ENCODE peak calls at places on chromosomes 12 and 14, in six cellular contexts. One of them, this sample, is unnamed.

GRCh38 chr12:93773122-93773871 is 96.1 kb downstream of the CRADD start:
- DNase-seq in heart left ventricle: no peak
- DNase-seq in RWPE1: no peak
- DNase-seq in tibial artery: no peak
- DNase-seq in right cardiac atrium: no peak
- DNase-seq in cardiac muscle cell: no peak
- DNase-seq in this sample: no peak

GRCh38 chr12:6230321-6231110 is 30.3 kb downstream of the CD9 start:
- DNase-seq in heart left ventricle: peak; percentile 66
- DNase-seq in RWPE1: no peak
- DNase-seq in tibial artery: peak; percentile 83
- DNase-seq in right cardiac atrium: peak; percentile 70
- DNase-seq in cardiac muscle cell: no peak
- DNase-seq in this sample: no peak

GRCh38 chr12:109722022-109722752 is 8.6 kb downstream of the FAM222A start:
- DNase-seq in heart left ventricle: no peak
- DNase-seq in RWPE1: no peak
- DNase-seq in tibial artery: no peak
- DNase-seq in right cardiac atrium: no peak
- DNase-seq in cardiac muscle cell: peak; percentile 54
- DNase-seq in this sample: no peak

GRCh38 chr14:105294142-105294597 is 6.6 kb downstream of the BRF1 start:
- DNase-seq in heart left ventricle: peak; percentile 83
- DNase-seq in RWPE1: no peak
- DNase-seq in tibial artery: no peak
- DNase-seq in right cardiac atrium: peak; percentile 68
- DNase-seq in cardiac muscle cell: no peak
- DNase-seq in this sample: no peak

GRCh38 chr14:77763316-77763715 is 2.4 kb upstream of the SNW1 start:
- DNase-seq in heart left ventricle: no peak
- DNase-seq in RWPE1: no peak
- DNase-seq in tibial artery: no peak
- DNase-seq in right cardiac atrium: no peak
- DNase-seq in cardiac muscle cell: no peak
- DNase-seq in this sample: no peak

GRCh38 chr12:29460082-29460481 is 37.4 kb downstream of the OVCH1 start:
- DNase-seq in heart left ventricle: no peak
- DNase-seq in RWPE1: no peak
- DNase-seq in tibial artery: no peak
- DNase-seq in right cardiac atrium: no peak
- DNase-seq in cardiac muscle cell: no peak
- DNase-seq in this sample: no peak

GRCh38 chr14:71358209-71358931 is 451.1 kb downstream of the PCNX1 start:
- DNase-seq in heart left ventricle: no peak
- DNase-seq in RWPE1: no peak
- DNase-seq in tibial artery: no peak
- DNase-seq in right cardiac atrium: no peak
- DNase-seq in cardiac muscle cell: no peak
- DNase-seq in this sample: no peak

GRCh38 chr14:100554082-100554677 is 33.0 kb downstream of the BEGAIN start:
- DNase-seq in heart left ventricle: peak; percentile 28
- DNase-seq in RWPE1: peak; percentile 65
- DNase-seq in tibial artery: no peak
- DNase-seq in right cardiac atrium: peak; percentile 75
- DNase-seq in cardiac muscle cell: no peak
- DNase-seq in this sample: no peak

GRCh38 chr14:93522221-93522620 is 91.5 kb downstream of the UNC79 start:
- DNase-seq in heart left ventricle: no peak
- DNase-seq in RWPE1: no peak
- DNase-seq in tibial artery: no peak
- DNase-seq in right cardiac atrium: no peak
- DNase-seq in cardiac muscle cell: no peak
- DNase-seq in this sample: no peak

GRCh38 chr14:22847661-22848341 is 11.4 kb downstream of the MMP14 start:
- DNase-seq in heart left ventricle: no peak
- DNase-seq in RWPE1: no peak
- DNase-seq in tibial artery: no peak
- DNase-seq in right cardiac atrium: no peak
- DNase-seq in cardiac muscle cell: no peak
- DNase-seq in this sample: no peak

GRCh38 chr12:66647034-66647691 is 31.7 kb downstream of the GRIP1 start:
- DNase-seq in heart left ventricle: no peak
- DNase-seq in RWPE1: peak; percentile 77
- DNase-seq in tibial artery: no peak
- DNase-seq in right cardiac atrium: no peak
- DNase-seq in cardiac muscle cell: no peak
- DNase-seq in this sample: peak; percentile 57

GRCh38 chr12:67269632-67270578 is 747 bp downstream of the CAND1 start:
- DNase-seq in heart left ventricle: peak; percentile 42
- DNase-seq in RWPE1: peak; percentile 18
- DNase-seq in tibial artery: peak; percentile 79
- DNase-seq in right cardiac atrium: peak; percentile 49
- DNase-seq in cardiac muscle cell: peak; percentile 64
- DNase-seq in this sample: no peak

GRCh38 chr12:122187466-122187865 is 4.5 kb downstream of the LRRC43 start:
- DNase-seq in heart left ventricle: no peak
- DNase-seq in RWPE1: no peak
- DNase-seq in tibial artery: no peak
- DNase-seq in right cardiac atrium: no peak
- DNase-seq in cardiac muscle cell: no peak
- DNase-seq in this sample: no peak

GRCh38 chr12:40569626-40570179 is 122.5 kb upstream of the CNTN1 start:
- DNase-seq in heart left ventricle: no peak
- DNase-seq in RWPE1: no peak
- DNase-seq in tibial artery: no peak
- DNase-seq in right cardiac atrium: no peak
- DNase-seq in cardiac muscle cell: no peak
- DNase-seq in this sample: no peak

GRCh38 chr14:34174973-34175372 is 224.1 kb upstream of the EGLN3 start:
- DNase-seq in heart left ventricle: no peak
- DNase-seq in RWPE1: no peak
- DNase-seq in tibial artery: no peak
- DNase-seq in right cardiac atrium: no peak
- DNase-seq in cardiac muscle cell: no peak
- DNase-seq in this sample: no peak

GRCh38 chr14:94653321-94653720 is 41.1 kb downstream of the SERPINA3 start:
- DNase-seq in heart left ventricle: no peak
- DNase-seq in RWPE1: no peak
- DNase-seq in tibial artery: no peak
- DNase-seq in right cardiac atrium: no peak
- DNase-seq in cardiac muscle cell: no peak
- DNase-seq in this sample: no peak

GRCh38 chr12:66331016-66331415 is 28.7 kb downstream of the HELB start:
- DNase-seq in heart left ventricle: no peak
- DNase-seq in RWPE1: no peak
- DNase-seq in tibial artery: no peak
- DNase-seq in right cardiac atrium: no peak
- DNase-seq in cardiac muscle cell: no peak
- DNase-seq in this sample: no peak

GRCh38 chr12:39627914-39628313 is 8.3 kb upstream of the ABCD2 start:
- DNase-seq in heart left ventricle: no peak
- DNase-seq in RWPE1: no peak
- DNase-seq in tibial artery: no peak
- DNase-seq in right cardiac atrium: no peak
- DNase-seq in cardiac muscle cell: no peak
- DNase-seq in this sample: no peak

GRCh38 chr14:90625445-90625844 is 190.8 kb downstream of the TTC7B start:
- DNase-seq in heart left ventricle: no peak
- DNase-seq in RWPE1: no peak
- DNase-seq in tibial artery: no peak
- DNase-seq in right cardiac atrium: no peak
- DNase-seq in cardiac muscle cell: no peak
- DNase-seq in this sample: no peak

GRCh38 chr14:80996049-80996901 is 40.9 kb downstream of the TSHR start:
- DNase-seq in heart left ventricle: peak; percentile 32
- DNase-seq in RWPE1: peak; percentile 66
- DNase-seq in tibial artery: no peak
- DNase-seq in right cardiac atrium: no peak
- DNase-seq in cardiac muscle cell: peak; percentile 38
- DNase-seq in this sample: peak; percentile 45

GRCh38 chr12:11884661-11885060 is 186.1 kb upstream of the BCL2L14 start:
- DNase-seq in heart left ventricle: no peak
- DNase-seq in RWPE1: no peak
- DNase-seq in tibial artery: no peak
- DNase-seq in right cardiac atrium: peak; percentile 25
- DNase-seq in cardiac muscle cell: no peak
- DNase-seq in this sample: no peak

GRCh38 chr12:211639-212382 is 2.1 kb downstream of the SLC6A12 start:
- DNase-seq in heart left ventricle: no peak
- DNase-seq in RWPE1: no peak
- DNase-seq in tibial artery: no peak
- DNase-seq in right cardiac atrium: no peak
- DNase-seq in cardiac muscle cell: no peak
- DNase-seq in this sample: no peak

GRCh38 chr14:23512156-23512555 is 39.4 kb downstream of the ZFHX2 start:
- DNase-seq in heart left ventricle: no peak
- DNase-seq in RWPE1: no peak
- DNase-seq in tibial artery: no peak
- DNase-seq in right cardiac atrium: no peak
- DNase-seq in cardiac muscle cell: no peak
- DNase-seq in this sample: no peak

GRCh38 chr14:92553456-92553855 is 39.9 kb downstream of the RIN3 start:
- DNase-seq in heart left ventricle: peak; percentile 16
- DNase-seq in RWPE1: no peak
- DNase-seq in tibial artery: no peak
- DNase-seq in right cardiac atrium: no peak
- DNase-seq in cardiac muscle cell: peak; percentile 24
- DNase-seq in this sample: no peak

GRCh38 chr12:57632369-57632897 is 568 bp downstream of the B4GALNT1 start:
- DNase-seq in heart left ventricle: no peak
- DNase-seq in RWPE1: no peak
- DNase-seq in tibial artery: no peak
- DNase-seq in right cardiac atrium: no peak
- DNase-seq in cardiac muscle cell: no peak
- DNase-seq in this sample: no peak

GRCh38 chr12:132027636-132028035 is 77.9 kb downstream of the EP400 start:
- DNase-seq in heart left ventricle: no peak
- DNase-seq in RWPE1: no peak
- DNase-seq in tibial artery: no peak
- DNase-seq in right cardiac atrium: no peak
- DNase-seq in cardiac muscle cell: no peak
- DNase-seq in this sample: no peak

GRCh38 chr14:101982621-101983020 is 18.2 kb downstream of the DYNC1H1 start:
- DNase-seq in heart left ventricle: no peak
- DNase-seq in RWPE1: no peak
- DNase-seq in tibial artery: no peak
- DNase-seq in right cardiac atrium: no peak
- DNase-seq in cardiac muscle cell: no peak
- DNase-seq in this sample: no peak

GRCh38 chr12:40058721-40059190 is 47.1 kb downstream of the SLC2A13 start:
- DNase-seq in heart left ventricle: no peak
- DNase-seq in RWPE1: no peak
- DNase-seq in tibial artery: no peak
- DNase-seq in right cardiac atrium: no peak
- DNase-seq in cardiac muscle cell: no peak
- DNase-seq in this sample: no peak

GRCh38 chr14:86777950-86778602 is 1214.9 kb downstream of the GALC start:
- DNase-seq in heart left ventricle: no peak
- DNase-seq in RWPE1: peak; percentile 9
- DNase-seq in tibial artery: no peak
- DNase-seq in right cardiac atrium: no peak
- DNase-seq in cardiac muscle cell: no peak
- DNase-seq in this sample: peak; percentile 6

GRCh38 chr14:68736519-68736918 is 56.3 kb downstream of the ZFP36L1 start:
- DNase-seq in heart left ventricle: no peak
- DNase-seq in RWPE1: no peak
- DNase-seq in tibial artery: no peak
- DNase-seq in right cardiac atrium: no peak
- DNase-seq in cardiac muscle cell: peak; percentile 54
- DNase-seq in this sample: no peak
- H3K27ac ChIP-seq in heart left ventricle: peak overlapping the region; percentile 63
- H3K27ac ChIP-seq in RWPE1: no peak overlapping the region
- H3K27ac ChIP-seq in tibial artery: peak overlapping the region; percentile 74
- H3K27ac ChIP-seq in right cardiac atrium: peak overlapping the region; percentile 62
- H3K27ac ChIP-seq in cardiac muscle cell: peak overlapping the region; percentile 75
- H3K27ac ChIP-seq in this sample: no peak overlapping the region

DNA sequence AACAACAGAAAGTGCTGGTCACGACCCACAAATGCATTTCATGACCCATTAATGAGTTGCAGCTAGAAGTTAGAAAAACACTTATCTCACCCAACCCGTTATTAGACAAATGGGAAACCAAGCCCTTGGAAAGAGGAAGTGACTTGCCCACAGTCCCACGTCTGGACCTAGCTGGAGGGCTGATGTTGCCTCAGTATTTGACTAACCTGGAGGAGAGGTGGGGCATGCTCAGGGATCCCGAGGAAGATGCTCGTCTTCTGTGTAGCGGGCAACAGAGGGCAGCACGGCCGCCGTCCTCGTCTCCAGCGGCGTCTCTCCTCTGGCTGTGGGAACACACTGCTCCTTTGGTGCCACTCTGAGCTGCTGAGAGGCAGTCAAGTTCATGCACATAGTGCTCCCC is 12.7 kb downstream of the CCND2 start:
- DNase-seq in heart left ventricle: no peak
- DNase-seq in RWPE1: no peak
- DNase-seq in tibial artery: no peak
- DNase-seq in right cardiac atrium: no peak
- DNase-seq in cardiac muscle cell: no peak
- DNase-seq in this sample: no peak
- H3K27ac ChIP-seq in heart left ventricle: no peak overlapping the region
- H3K27ac ChIP-seq in RWPE1: no peak overlapping the region
- H3K27ac ChIP-seq in tibial artery: no peak overlapping the region
- H3K27ac ChIP-seq in right cardiac atrium: no peak overlapping the region
- H3K27ac ChIP-seq in cardiac muscle cell: no peak overlapping the region
- H3K27ac ChIP-seq in this sample: no peak overlapping the region

GRCh38 chr12:49750027-49750977 is 8.9 kb downstream of the TMBIM6 start:
- DNase-seq in heart left ventricle: no peak
- DNase-seq in RWPE1: peak; percentile 44
- DNase-seq in tibial artery: no peak
- DNase-seq in right cardiac atrium: no peak
- DNase-seq in cardiac muscle cell: peak; percentile 23
- DNase-seq in this sample: peak; percentile 66
- H3K27ac ChIP-seq in heart left ventricle: peak overlapping the region; percentile 35
- H3K27ac ChIP-seq in RWPE1: peak overlapping the region; percentile 41
- H3K27ac ChIP-seq in tibial artery: no peak overlapping the region
- H3K27ac ChIP-seq in right cardiac atrium: no peak overlapping the region
- H3K27ac ChIP-seq in cardiac muscle cell: peak overlapping the region; percentile 82
- H3K27ac ChIP-seq in this sample: peak overlapping the region; percentile 94

DNA sequence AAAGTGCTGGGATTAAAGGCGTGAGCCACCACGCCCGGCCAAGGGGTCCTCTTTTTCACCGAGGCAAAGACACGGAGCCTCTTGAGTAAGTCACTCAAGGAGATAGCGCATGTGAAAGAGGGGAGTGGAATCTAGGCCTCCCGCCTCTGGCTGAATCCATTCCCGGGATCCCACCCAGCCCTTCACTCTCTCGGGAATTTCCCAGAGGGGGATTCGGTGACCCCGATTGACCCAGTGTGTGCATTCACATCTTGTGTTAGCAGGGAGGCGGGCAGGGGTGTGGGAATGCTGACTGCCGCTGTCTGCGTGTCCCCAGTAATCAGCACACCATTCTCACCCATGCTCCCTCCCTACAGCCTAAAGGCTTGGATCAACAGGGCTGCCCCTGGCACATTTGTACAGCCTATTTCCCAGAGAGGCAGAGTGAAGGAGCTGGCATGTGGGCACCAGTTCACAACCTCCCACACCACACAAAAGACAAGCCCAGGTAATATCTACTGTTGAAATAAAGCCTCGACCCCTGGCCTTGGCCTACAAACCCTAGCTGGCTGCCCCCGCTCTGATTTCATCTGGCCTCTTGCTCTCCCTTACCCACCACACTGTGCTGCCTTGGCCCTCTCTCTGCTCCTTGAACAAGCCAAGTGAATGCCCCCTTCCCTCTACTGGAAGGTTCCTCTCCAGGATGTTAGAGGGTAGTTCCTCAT is 1.3 kb upstream of the LTBP2 start:
- DNase-seq in heart left ventricle: no peak
- DNase-seq in RWPE1: no peak
- DNase-seq in tibial artery: peak; percentile 59
- DNase-seq in right cardiac atrium: no peak
- DNase-seq in cardiac muscle cell: no peak
- DNase-seq in this sample: no peak
- H3K27ac ChIP-seq in heart left ventricle: no peak overlapping the region
- H3K27ac ChIP-seq in RWPE1: peak overlapping the region; percentile 84
- H3K27ac ChIP-seq in tibial artery: peak overlapping the region; percentile 67
- H3K27ac ChIP-seq in right cardiac atrium: no peak overlapping the region
- H3K27ac ChIP-seq in cardiac muscle cell: no peak overlapping the region
- H3K27ac ChIP-seq in this sample: peak overlapping the region; percentile 86

This sample was measured in epithelial cell of prostate.